ENCODE peak calls at places on chromosome 9, in five cellular contexts. D is nucleus accumbens; E is Peyer's patch; W is foreskin keratinocyte; G is activated CD8-positive, alpha-beta memory T cell treated with anti-CD3 and anti-CD28 coated beads for 24 hours. C is an unnamed sample.

GRCh38 chr9:134928796-134929559 is 11.3 kb upstream of the FCN1 start:
- DNase-seq in E (peak), D (no peak), G (no peak), W (no peak), C (no peak)

GRCh38 chr9:1759901-1760300 is 255.2 kb upstream of the SMARCA2 start:
- DNase-seq in W (peak), E (no peak), D (no peak), G (no peak), C (no peak)

GRCh38 chr9:5626727-5627634 is 1.9 kb upstream of the RIC1 start:
- DNase-seq in G (peak), D (no peak), W (peak), E (no peak), C (no peak)

GRCh38 chr9:77442436-77442835 is 205.7 kb downstream of the GNA14 start:
- DNase-seq in W (no peak), G (no peak), D (no peak), E (no peak), C (no peak)

GRCh38 chr9:132877818-132878694 is at the start of gene AK8:
- DNase-seq in W (peak), D (peak), G (peak), E (peak), C (no peak)

GRCh38 chr9:27950382-27950781 is 377.1 kb upstream of the C9orf72 start:
- DNase-seq in E (no peak), G (no peak), W (no peak), D (no peak), C (no peak)

GRCh38 chr9:36597412-36598178 is 24.9 kb downstream of the MELK start:
- DNase-seq in E (no peak), G (no peak), W (peak), D (no peak), C (no peak)

GRCh38 chr9:137046094-137046787 is at the start of gene NPDC1:
- DNase-seq in W (peak), D (peak), G (peak), E (peak), C (no peak)

GRCh38 chr9:95981741-95982390 is 106.4 kb downstream of the ERCC6L2 start:
- DNase-seq in D (no peak), W (no peak), E (no peak), G (no peak), C (no peak)

GRCh38 chr9:114409103-114409780 is 21.5 kb upstream of the AKNA start:
- DNase-seq in E (no peak), D (no peak), G (no peak), W (peak), C (no peak)

GRCh38 chr9:127927457-127928231 is 2.9 kb downstream of the PIP5KL1 start:
- DNase-seq in G (peak), W (peak), E (peak), D (no peak), C (no peak)

GRCh38 chr9:108468364-108468763 is 387.4 kb downstream of the ACTL7B start:
- DNase-seq in G (no peak), D (no peak), W (no peak), E (no peak), C (no peak)

GRCh38 chr9:137085918-137086530 is 761 bp upstream of the MAN1B1 start:
- DNase-seq in E (peak), G (peak), D (no peak), W (peak), C (no peak)

GRCh38 chr9:80885894-80886293 is 803.5 kb downstream of the TLE1 start:
- DNase-seq in D (no peak), G (no peak), W (no peak), E (no peak), C (no peak)

GRCh38 chr9:38700695-38701094 is 19.2 kb downstream of the FAM240B start:
- DNase-seq in D (no peak), W (peak), G (no peak), E (no peak), C (no peak)

GRCh38 chr9:88586452-88586851 is 51.5 kb downstream of the NXNL2 start:
- DNase-seq in D (no peak), W (no peak), E (no peak), G (no peak), C (no peak)

GRCh38 chr9:73038613-73039012 is 85.8 kb upstream of the ALDH1A1 start:
- DNase-seq in W (no peak), G (no peak), D (no peak), E (peak), C (no peak)

GRCh38 chr9:96858018-96858573 is 3.8 kb upstream of the ZNF782 start:
- DNase-seq in W (peak), D (no peak), E (no peak), G (no peak), C (no peak)

GRCh38 chr9:38067611-38067891 is 1.5 kb downstream of the SHB start:
- DNase-seq in G (no peak), E (peak), W (no peak), D (no peak), C (no peak)

GRCh38 chr9:90169490-90169889 is 473.1 kb downstream of the DIRAS2 start:
- DNase-seq in E (no peak), G (no peak), W (no peak), D (no peak), C (no peak)

GRCh38 chr9:79768199-79768598 is 196.4 kb downstream of the TLE4 start:
- DNase-seq in E (no peak), G (no peak), D (no peak), W (peak), C (no peak)

GRCh38 chr9:34957492-34958410 is at the start of gene PHF24:
- DNase-seq in W (no peak), E (peak), D (no peak), G (peak), C (no peak)

GRCh38 chr9:121861501-121862180 is 210.2 kb downstream of the DAB2IP start:
- DNase-seq in D (no peak), E (no peak), G (no peak), W (no peak), C (peak)

GRCh38 chr9:20884985-20885593 is 146.4 kb downstream of the HACD4 start:
- DNase-seq in W (peak), D (no peak), G (peak), E (peak), C (no peak)

GRCh38 chr9:27400334-27400875 is 103.5 kb upstream of the EQTN start:
- DNase-seq in G (no peak), W (peak), E (no peak), D (no peak), C (no peak)

GRCh38 chr9:3783156-3783555 is 257.4 kb upstream of the RFX3 start:
- DNase-seq in E (no peak), W (no peak), D (no peak), G (no peak), C (no peak)

GRCh38 chr9:129285979-129286772 is 108.1 kb upstream of the IER5L start:
- DNase-seq in E (no peak), W (no peak), D (no peak), G (no peak), C (no peak)